ENCODE peak calls at places on chromosome 3, in seven cellular contexts. T, L, J, K, W, R and Y are unnamed samples.

GRCh38 chr3:150005243-150006102 is 34.8 kb upstream of the PFN2 start:
- DNase-seq in T (no peak), L (no peak), J (no peak), K (no peak), W (no peak), R (no peak), Y (no peak)

GRCh38 chr3:187914231-187914630 is 169.0 kb upstream of the BCL6 start:
- DNase-seq in T (no peak), L (no peak), J (peak; percentile 50), K (peak; percentile 31), W (no peak), R (peak; percentile 69), Y (no peak)

GRCh38 chr3:46923559-46924350 is 46.2 kb downstream of the PTH1R start:
- DNase-seq in T (peak; percentile 75), L (peak; percentile 60), J (no peak), K (peak; percentile 33), W (peak; percentile 65), R (no peak), Y (no peak)

GRCh38 chr3:13006216-13006990 is 66.8 kb downstream of the IQSEC1 start:
- DNase-seq in T (no peak), L (peak; percentile 14), J (no peak), K (no peak), W (peak; percentile 40), R (no peak), Y (no peak)

GRCh38 chr3:169790687-169791429 is 17.7 kb downstream of the MYNN start:
- DNase-seq in T (no peak), L (no peak), J (no peak), K (no peak), W (no peak), R (no peak), Y (no peak)

GRCh38 chr3:60125686-60126085 is 1075.9 kb upstream of the CFAP20DC start:
- DNase-seq in T (no peak), L (no peak), J (no peak), K (no peak), W (no peak), R (no peak), Y (no peak)

GRCh38 chr3:149975919-149976318 is 5.2 kb upstream of the PFN2 start:
- DNase-seq in T (no peak), L (no peak), J (no peak), K (no peak), W (no peak), R (no peak), Y (no peak)

GRCh38 chr3:131174752-131175151 is 148.1 kb downstream of the NEK11 start:
- DNase-seq in T (no peak), L (no peak), J (no peak), K (no peak), W (no peak), R (no peak), Y (no peak)

GRCh38 chr3:146308222-146308621 is 57.3 kb upstream of the PLSCR4 start:
- DNase-seq in T (no peak), L (no peak), J (no peak), K (no peak), W (no peak), R (no peak), Y (no peak)

GRCh38 chr3:31274406-31275024 is 258.2 kb upstream of the STT3B start:
- DNase-seq in T (no peak), L (no peak), J (no peak), K (no peak), W (no peak), R (no peak), Y (no peak)

GRCh38 chr3:68571321-68571720 is 361.0 kb downstream of the TAFA4 start:
- DNase-seq in T (no peak), L (no peak), J (no peak), K (no peak), W (no peak), R (no peak), Y (no peak)

GRCh38 chr3:110995461-110996226 is 76.0 kb upstream of the NECTIN3 start:
- DNase-seq in T (no peak), L (no peak), J (no peak), K (no peak), W (no peak), R (no peak), Y (no peak)

GRCh38 chr3:152458725-152459515 is 190.2 kb downstream of the MBNL1 start:
- DNase-seq in T (no peak), L (no peak), J (no peak), K (no peak), W (no peak), R (no peak), Y (no peak)

GRCh38 chr3:33787328-33788009 is 11.0 kb upstream of the PDCD6IP start:
- DNase-seq in T (peak; percentile 72), L (peak; percentile 65), J (peak; percentile 55), K (peak; percentile 46), W (peak; percentile 65), R (peak; percentile 79), Y (peak; percentile 18)

GRCh38 chr3:33790091-33790490 is 8.3 kb upstream of the PDCD6IP start:
- DNase-seq in T (no peak), L (peak; percentile 34), J (no peak), K (no peak), W (no peak), R (no peak), Y (no peak)

GRCh38 chr3:33792167-33792892 is 6.1 kb upstream of the PDCD6IP start:
- DNase-seq in T (no peak), L (no peak), J (no peak), K (no peak), W (no peak), R (no peak), Y (no peak)

GRCh38 chr3:33789183-33789954 is 9.1 kb upstream of the PDCD6IP start:
- DNase-seq in T (no peak), L (no peak), J (no peak), K (no peak), W (no peak), R (no peak), Y (no peak)

DNA sequence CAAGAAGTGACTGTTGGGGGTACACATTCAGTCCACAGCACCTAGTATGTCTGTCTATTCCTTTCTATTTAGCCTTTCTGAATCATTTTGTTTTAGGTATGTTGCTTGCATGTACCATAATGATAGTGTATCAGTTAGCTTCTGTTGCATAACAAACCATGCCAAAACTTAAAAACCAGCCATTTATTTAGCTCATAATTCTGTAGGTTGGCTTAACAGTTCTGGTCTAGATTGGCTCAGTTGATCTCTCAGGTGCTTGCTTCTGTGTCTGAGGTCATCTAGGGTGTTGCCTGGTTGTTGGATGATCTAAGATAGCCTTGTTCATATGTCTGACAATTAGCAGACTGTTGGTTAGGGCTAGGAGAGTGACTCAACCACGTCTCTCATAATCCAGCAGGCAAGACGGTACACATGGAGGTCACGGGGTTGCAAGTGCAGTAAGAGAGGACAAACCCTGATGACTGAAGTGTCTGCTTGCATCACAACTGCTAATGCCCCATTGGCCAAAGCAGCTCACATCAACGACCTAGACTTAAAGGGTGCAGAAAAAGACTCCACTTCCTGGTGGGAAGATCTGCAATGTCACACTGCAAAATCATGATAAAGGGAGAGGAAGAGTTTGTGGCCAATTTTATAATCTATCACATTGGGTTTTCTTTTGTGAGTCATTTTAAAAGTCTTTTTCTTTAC is 6.8 kb upstream of the PDCD6IP start:
- DNase-seq in T (no peak), L (no peak), J (no peak), K (no peak), W (peak; percentile 57), R (no peak), Y (no peak)
- TF ChIP-seq POLR2A in T (no peak), L (no peak), J (no peak), K (no peak), W (no peak), R (no peak), Y (no peak)

GRCh38 chr3:50258979-50259378 is 10.0 kb upstream of the SEMA3B start:
- DNase-seq in T (no peak), L (no peak), J (no peak), K (no peak), W (no peak), R (no peak), Y (no peak)

GRCh38 chr3:50260027-50260941 is 8.7 kb upstream of the SEMA3B start:
- DNase-seq in T (peak; percentile 97), L (peak; percentile 95), J (peak; percentile 92), K (peak; percentile 95), W (peak; percentile 96), R (peak; percentile 89), Y (peak; percentile 93)

GRCh38 chr3:50256978-50257890 is 11.7 kb upstream of the SEMA3B start:
- DNase-seq in T (peak; percentile 89), L (no peak), J (no peak), K (no peak), W (peak; percentile 73), R (no peak), Y (no peak)

GRCh38 chr3:50259432-50260026 is 9.4 kb upstream of the SEMA3B start:
- DNase-seq in T (no peak), L (no peak), J (no peak), K (no peak), W (no peak), R (no peak), Y (no peak)

DNA sequence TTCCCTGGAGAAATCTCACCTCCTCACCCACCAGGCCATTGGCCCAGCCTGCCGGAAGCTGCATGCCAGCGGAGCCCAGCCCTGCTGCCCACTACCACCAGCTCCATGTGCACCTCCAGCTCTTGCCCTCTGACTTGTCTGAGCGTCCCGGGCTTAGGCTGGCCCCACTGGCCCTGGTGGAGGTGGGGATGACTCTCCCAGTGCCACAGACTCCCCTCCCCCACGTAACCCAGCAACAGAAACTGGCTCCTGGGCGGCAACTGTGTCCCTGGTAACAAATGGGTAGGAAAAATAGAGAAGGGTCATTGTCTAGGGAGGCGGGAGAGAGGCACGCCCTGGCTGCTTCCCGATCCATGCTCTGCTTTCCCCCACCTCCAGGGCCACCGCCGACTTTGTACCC is 11.0 kb upstream of the SEMA3B start:
- DNase-seq in T (no peak), L (no peak), J (no peak), K (no peak), W (no peak), R (no peak), Y (no peak)
- H3K4me1 ChIP-seq in T (peaks cover 14% of the 10 kb centered on the region), L (peaks cover 17% of the 10 kb centered on the region), J (no peaks in the 10 kb centered on the region), K (peaks cover 51% of the 10 kb centered on the region), W (peaks cover 20% of the 10 kb centered on the region), R (peaks cover 16% of the 10 kb centered on the region), Y (peaks cover 56% of the 10 kb centered on the region)

GRCh38 chr3:141539441-141540187 is 52.8 kb downstream of the RASA2 start:
- DNase-seq in T (no peak), L (no peak), J (no peak), K (no peak), W (no peak), R (no peak), Y (no peak)
- H3K36me3 ChIP-seq in T (no peaks in the 10 kb centered on the region), L (no peaks in the 10 kb centered on the region), J (no peaks in the 10 kb centered on the region), K (peaks cover 13% of the 10 kb centered on the region), W (peaks cover 13% of the 10 kb centered on the region), R (no peaks in the 10 kb centered on the region), Y (no peaks in the 10 kb centered on the region)

GRCh38 chr3:39412668-39413260 is 6.2 kb downstream of the RPSA start:
- DNase-seq in T (no peak), L (no peak), J (no peak), K (no peak), W (no peak), R (no peak), Y (no peak)

GRCh38 chr3:39410893-39411292 is 4.4 kb downstream of the RPSA start:
- DNase-seq in T (no peak), L (no peak), J (no peak), K (no peak), W (no peak), R (no peak), Y (no peak)

GRCh38 chr3:39415983-39416382 is 9.5 kb downstream of the RPSA start:
- DNase-seq in T (peak; percentile 57), L (no peak), J (no peak), K (no peak), W (no peak), R (no peak), Y (no peak)

GRCh38 chr3:39414421-39414907 is 7.9 kb downstream of the RPSA start:
- DNase-seq in T (peak; percentile 61), L (no peak), J (no peak), K (no peak), W (no peak), R (no peak), Y (no peak)

GRCh38 chr3:39413691-39414420 is 7.3 kb downstream of the RPSA start:
- DNase-seq in T (no peak), L (no peak), J (no peak), K (no peak), W (no peak), R (no peak), Y (no peak)
- TF ChIP-seq POLR2A in T (no peak), L (no peak), J (no peak), K (no peak), W (no peak), R (no peak), Y (no peak)